ENCODE peak calls at places on chromosomes 16 and 17, in ten cellular contexts. X is bronchial epithelial cell, C is pancreas, D is WTC11, F is BE2C, L is GM20000, R is stomach, U is endothelial cell, W is lower lobe of right lung, S is lung. T is an unnamed sample.

GRCh38 chr16:56606071-56606687 is 2.2 kb upstream of the MT2A start:
- DNase-seq in X (peak; percentile 90), C (no peak), D (no peak), F (no peak), L (no peak), R (no peak), U (no peak), W (no peak), S (no peak), T (no peak)

GRCh38 chr16:52529226-52529625 is 17.7 kb downstream of the TOX3 start:
- DNase-seq in X (no peak), C (no peak), D (no peak), F (no peak), L (no peak), R (no peak), U (no peak), W (no peak), S (no peak), T (no peak)

GRCh38 chr16:12416136-12416787 is 387.4 kb downstream of the CPPED1 start:
- DNase-seq in X (no peak), C (no peak), D (no peak), F (no peak), L (no peak), R (no peak), U (no peak), W (no peak), S (no peak), T (no peak)

GRCh38 chr17:48601528-48602430 is 3.0 kb downstream of the HOXB6 start:
- DNase-seq in X (no peak), C (no peak), D (no peak), F (no peak), L (no peak), R (no peak), U (no peak), W (no peak), S (no peak), T (no peak)

GRCh38 chr17:42979511-42980273 is at the start of gene PTGES3L:
- DNase-seq in X (no peak), C (no peak), D (peak; percentile 56), F (peak; percentile 89), L (peak; percentile 84), R (no peak), U (peak; percentile 41), W (peak; percentile 54), S (no peak), T (peak; percentile 35)

GRCh38 chr17:81961554-81962498 is 839 bp upstream of the NOTUM start:
- DNase-seq in X (no peak), C (no peak), D (no peak), F (no peak), L (no peak), R (no peak), U (no peak), W (no peak), S (no peak), T (peak; percentile 50)

GRCh38 chr17:40813804-40814203 is 8.6 kb downstream of the KRT10 start:
- DNase-seq in X (peak; percentile 92), C (no peak), D (no peak), F (no peak), L (no peak), R (no peak), U (no peak), W (no peak), S (no peak), T (no peak)

GRCh38 chr16:50067290-50067853 is 1.6 kb downstream of the HEATR3 start:
- DNase-seq in X (peak; percentile 40), C (no peak), D (no peak), F (peak; percentile 56), L (peak; percentile 57), R (no peak), U (peak; percentile 48), W (no peak), S (no peak), T (peak; percentile 23)

GRCh38 chr17:3033248-3033640 is 30.2 kb downstream of the OR1D5 start:
- DNase-seq in X (no peak), C (no peak), D (no peak), F (no peak), L (no peak), R (no peak), U (no peak), W (peak; percentile 39), S (no peak), T (no peak)

GRCh38 chr17:65071861-65072260 is 15.3 kb upstream of the GNA13 start:
- DNase-seq in X (peak; percentile 72), C (no peak), D (no peak), F (no peak), L (no peak), R (no peak), U (no peak), W (no peak), S (no peak), T (no peak)

GRCh38 chr16:90046971-90047713 is 27.9 kb upstream of the DBNDD1 start:
- DNase-seq in X (no peak), C (peak; percentile 71), D (peak; percentile 29), F (peak; percentile 45), L (no peak), R (peak; percentile 80), U (peak; percentile 50), W (peak; percentile 81), S (peak; percentile 66), T (peak; percentile 82)

GRCh38 chr16:3095869-3096268 is 3.2 kb downstream of the ZSCAN10 start:
- DNase-seq in X (no peak), C (no peak), D (no peak), F (no peak), L (peak; percentile 93), R (no peak), U (no peak), W (peak; percentile 71), S (no peak), T (no peak)

GRCh38 chr17:6679241-6679640 is 27.7 kb downstream of the C17orf100 start:
- DNase-seq in X (peak; percentile 36), C (no peak), D (no peak), F (no peak), L (no peak), R (no peak), U (no peak), W (no peak), S (no peak), T (no peak)

GRCh38 chr17:66964083-66964771 is at the start of gene CACNG4:
- DNase-seq in X (no peak), C (no peak), D (peak; percentile 47), F (peak; percentile 61), L (peak; percentile 40), R (no peak), U (no peak), W (no peak), S (no peak), T (peak; percentile 75)

GRCh38 chr16:21250072-21250923 is 16.8 kb downstream of the ANKS4B start:
- DNase-seq in X (no peak), C (no peak), D (no peak), F (no peak), L (no peak), R (no peak), U (no peak), W (no peak), S (no peak), T (no peak)

GRCh38 chr16:17538942-17539341 is 68.2 kb upstream of the XYLT1 start:
- DNase-seq in X (no peak), C (no peak), D (no peak), F (no peak), L (no peak), R (no peak), U (no peak), W (no peak), S (no peak), T (no peak)

GRCh38 chr17:67487506-67487905 is 110.4 kb downstream of the PITPNC1 start:
- DNase-seq in X (no peak), C (no peak), D (no peak), F (no peak), L (no peak), R (no peak), U (no peak), W (no peak), S (no peak), T (no peak)

GRCh38 chr16:86831366-86831765 is 253.0 kb downstream of the FOXL1 start:
- DNase-seq in X (no peak), C (no peak), D (no peak), F (no peak), L (no peak), R (no peak), U (no peak), W (no peak), S (no peak), T (no peak)
- TF ChIP-seq CTCF in X (no peak), C (no peak), D (no peak), F (no peak), L (no peak), R (no peak), U (no peak), W (no peak), S (no peak), T (no peak)

GRCh38 chr17:58415371-58416055 is 1.8 kb downstream of the RNF43 start:
- DNase-seq in X (peak; percentile 36), C (peak; percentile 55), D (no peak), F (peak; percentile 16), L (no peak), R (peak; percentile 65), U (peak; percentile 22), W (peak; percentile 54), S (peak; percentile 38), T (peak; percentile 51)
- TF ChIP-seq CTCF in X (peak; percentile 6), C (no peak), D (no peak), F (no peak), L (no peak), R (no peak), U (no peak), W (no peak), S (no peak), T (no peak)

GRCh38 chr17:20218231-20218630 is 209.1 kb downstream of the SPECC1 start:
- DNase-seq in X (no peak), C (no peak), D (no peak), F (no peak), L (no peak), R (no peak), U (no peak), W (no peak), S (no peak), T (no peak)
- TF ChIP-seq CTCF in X (no peak), C (no peak), D (no peak), F (no peak), L (no peak), R (no peak), U (no peak), W (no peak), S (no peak), T (no peak)

GRCh38 chr17:17780941-17781590 is 55.7 kb downstream of the SREBF1 start:
- DNase-seq in X (peak; percentile 50), C (no peak), D (peak; percentile 71), F (no peak), L (no peak), R (peak; percentile 52), U (peak; percentile 60), W (no peak), S (no peak), T (peak; percentile 68)

GRCh38 chr17:17783121-17783824 is 53.5 kb downstream of the SREBF1 start:
- DNase-seq in X (peak; percentile 23), C (peak; percentile 81), D (peak; percentile 79), F (peak; percentile 46), L (peak; percentile 88), R (peak; percentile 88), U (peak; percentile 49), W (peak; percentile 71), S (peak; percentile 64), T (peak; percentile 83)

GRCh38 chr17:17783825-17784598 is 52.8 kb downstream of the SREBF1 start:
- DNase-seq in X (no peak), C (peak; percentile 46), D (peak; percentile 55), F (peak; percentile 28), L (no peak), R (peak; percentile 61), U (peak; percentile 42), W (no peak), S (peak; percentile 54), T (peak; percentile 71)

GRCh38 chr17:17781591-17782424 is 55.0 kb downstream of the SREBF1 start:
- DNase-seq in X (no peak), C (peak; percentile 78), D (peak; percentile 64), F (peak; percentile 48), L (peak; percentile 56), R (peak; percentile 84), U (peak; percentile 39), W (no peak), S (peak; percentile 58), T (peak; percentile 73)

GRCh38 chr17:17782425-17783120 is 54.2 kb downstream of the SREBF1 start:
- DNase-seq in X (no peak), C (peak; percentile 50), D (peak; percentile 52), F (no peak), L (peak; percentile 68), R (peak; percentile 46), U (no peak), W (no peak), S (no peak), T (peak; percentile 68)
- TF ChIP-seq CTCF in X (no peak), C (no peak), D (peak; percentile 34), F (no peak), L (no peak), R (no peak), U (no peak), W (no peak), S (no peak), T (no peak)

T was measured in nephron progenitor cell.